ENCODE peak calls at places on chromosomes 2 and 18, in seven cellular contexts. H, X, D, A, I, U and S are unnamed samples.

GRCh38 chr2:58195668-58196067 is 45.5 kb downstream of the FANCL start:
- DNase-seq in U (no peak), X (no peak), D (no peak), I (no peak), A (no peak), H (no peak), S (no peak)

GRCh38 chr18:48229445-48230052 is 179.6 kb downstream of the ZBTB7C start:
- DNase-seq in A (no peak), U (no peak), I (no peak), D (no peak), H (no peak), X (no peak), S (no peak)

GRCh38 chr2:61759718-61760117 is 94.1 kb downstream of the FAM161A start:
- DNase-seq in A (no peak), I (no peak), X (no peak), H (no peak), D (no peak), U (no peak), S (no peak)

GRCh38 chr2:54666741-54667639 is 56.5 kb upstream of the EML6 start:
- DNase-seq in U (peak; percentile 69), A (no peak), I (peak; percentile 94), H (no peak), X (no peak), D (no peak), S (no peak)

GRCh38 chr18:55416791-55417190 is 171.2 kb downstream of the TCF4 start:
- DNase-seq in H (no peak), I (no peak), U (no peak), A (no peak), D (no peak), X (no peak), S (no peak)

GRCh38 chr2:2271471-2271941 is 59.6 kb downstream of the MYT1L start:
- DNase-seq in A (no peak), D (no peak), I (peak; percentile 85), U (no peak), H (no peak), X (no peak), S (no peak)

GRCh38 chr18:23881778-23882177 is 132.8 kb upstream of the TTC39C start:
- DNase-seq in H (no peak), D (no peak), X (no peak), U (no peak), I (peak; percentile 70), A (no peak), S (no peak)

GRCh38 chr2:27212626-27213471 is 781 bp upstream of the SLC5A6 start:
- DNase-seq in H (peak; percentile 87), A (no peak), I (peak; percentile 71), D (no peak), U (no peak), X (peak; percentile 74), S (no peak)

GRCh38 chr2:20235655-20236302 is 10.8 kb upstream of the SDC1 start:
- DNase-seq in A (no peak), I (no peak), D (no peak), H (no peak), X (no peak), U (peak; percentile 19), S (no peak)

GRCh38 chr18:36672437-36673344 is 156.1 kb downstream of the TPGS2 start:
- DNase-seq in A (no peak), X (no peak), U (no peak), H (no peak), D (peak; percentile 61), I (peak; percentile 90), S (no peak)

GRCh38 chr2:210617318-210617717 is 60.9 kb downstream of the CPS1 start:
- DNase-seq in I (no peak), D (no peak), X (no peak), U (no peak), H (no peak), A (no peak), S (no peak)

GRCh38 chr2:210623506-210623905 is 67.1 kb downstream of the CPS1 start:
- DNase-seq in D (no peak), U (no peak), A (no peak), X (no peak), I (no peak), H (no peak), S (no peak)

GRCh38 chr2:210616074-210616473 is 59.7 kb downstream of the CPS1 start:
- DNase-seq in A (no peak), X (no peak), I (no peak), U (no peak), D (no peak), H (no peak), S (no peak)

GRCh38 chr2:210617732-210618330 is 61.4 kb downstream of the CPS1 start:
- DNase-seq in D (no peak), A (no peak), H (no peak), I (no peak), X (no peak), U (no peak), S (no peak)

GRCh38 chr2:210620456-210620855 is 64.1 kb downstream of the CPS1 start:
- DNase-seq in X (no peak), U (no peak), D (no peak), H (no peak), I (no peak), A (peak; percentile 52), S (no peak)
- H3K4me1 ChIP-seq in X (no peaks in the 10 kb centered on the region), U (no peaks in the 10 kb centered on the region), D (no peaks in the 10 kb centered on the region), H (no peaks in the 10 kb centered on the region), I (no peaks in the 10 kb centered on the region), A (peaks cover 3% of the 10 kb centered on the region), S (no peaks in the 10 kb centered on the region)

GRCh38 chr2:233950078-233950825 is 33.1 kb downstream of the TRPM8 start:
- DNase-seq in X (no peak), D (no peak), I (no peak), H (no peak), A (no peak), U (no peak), S (no peak)

GRCh38 chr2:233942731-233943130 is 25.6 kb downstream of the TRPM8 start:
- DNase-seq in X (no peak), H (no peak), I (no peak), D (no peak), A (no peak), U (no peak), S (no peak)

GRCh38 chr2:233944722-233945121 is 27.5 kb downstream of the TRPM8 start:
- DNase-seq in D (no peak), H (no peak), U (no peak), I (no peak), A (no peak), X (no peak), S (no peak)

GRCh38 chr2:233940376-233941276 is 23.5 kb downstream of the TRPM8 start:
- DNase-seq in I (no peak), A (no peak), U (no peak), H (no peak), X (no peak), D (no peak), S (no peak)

DNA sequence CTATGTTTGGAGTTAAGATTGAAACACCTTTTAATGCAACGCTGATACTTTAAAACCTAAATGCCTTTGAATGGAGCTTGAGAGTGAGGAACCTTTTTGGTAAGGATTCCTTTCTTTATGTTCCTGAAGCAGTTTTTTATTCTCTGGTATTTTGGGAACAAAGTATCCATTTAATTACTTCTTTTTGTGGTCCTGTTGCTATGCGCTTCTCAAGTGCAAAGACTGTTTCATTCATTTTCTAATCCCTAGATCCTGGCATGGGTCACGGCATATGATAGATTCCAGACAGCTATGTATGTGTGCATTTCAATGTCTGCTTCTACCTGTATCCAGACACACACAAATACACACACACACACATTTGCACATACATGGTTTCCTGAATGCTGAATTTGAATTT is 28.0 kb downstream of the TRPM8 start:
- DNase-seq in D (no peak), A (no peak), U (no peak), H (no peak), X (no peak), I (no peak), S (no peak)
- H3K27me3 ChIP-seq in D (no peaks in the 10 kb centered on the region), A (no peaks in the 10 kb centered on the region), U (peaks cover 28% of the 10 kb centered on the region), H (peaks cover 5% of the 10 kb centered on the region), X (no peaks in the 10 kb centered on the region), I (peaks cover 6% of the 10 kb centered on the region), S (no peaks in the 10 kb centered on the region)

GRCh38 chr2:9251154-9252001 is 44.8 kb downstream of the ASAP2 start:
- DNase-seq in A (no peak), H (no peak), X (no peak), I (peak; percentile 45), D (no peak), U (no peak), S (peak; percentile 78)
- H3K4me1 ChIP-seq in A (no peaks in the 10 kb centered on the region), H (no peaks in the 10 kb centered on the region), X (no peaks in the 10 kb centered on the region), I (peaks cover 29% of the 10 kb centered on the region), D (peaks cover 59% of the 10 kb centered on the region), U (peaks cover 34% of the 10 kb centered on the region), S (no peaks in the 10 kb centered on the region)

DNA sequence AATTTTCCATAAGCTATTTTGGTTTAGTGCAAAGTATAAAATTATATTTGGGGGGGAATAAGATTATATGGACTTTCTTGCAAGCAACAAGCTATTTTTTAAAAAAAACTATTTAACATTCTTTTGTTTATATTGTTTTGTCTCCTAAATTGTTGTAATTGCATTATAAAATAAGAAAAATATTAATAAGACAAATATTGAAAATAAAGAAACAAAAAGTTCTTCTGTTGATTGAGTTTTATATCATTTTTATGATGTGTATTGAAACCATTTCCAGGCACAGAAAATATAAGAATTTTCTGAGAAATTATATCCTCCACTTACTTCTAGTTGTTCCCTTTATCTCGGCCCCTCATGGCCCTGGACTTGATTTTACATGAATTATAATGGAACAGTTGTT is 3.7 kb downstream of the CCL20 start:
- DNase-seq in D (no peak), I (no peak), U (no peak), H (no peak), X (no peak), A (no peak), S (no peak)
- H3K27me3 ChIP-seq in D (no peaks in the 10 kb centered on the region), I (peaks cover 6% of the 10 kb centered on the region), U (peaks cover 6% of the 10 kb centered on the region), H (no peaks in the 10 kb centered on the region), X (no peaks in the 10 kb centered on the region), A (no peaks in the 10 kb centered on the region), S (no peaks in the 10 kb centered on the region)